ENCODE peak calls at places on chromosomes 2 and 18, in six cellular contexts. X is HCT116, B is K562, C is GM12878, E is upper lobe of left lung, H is HepG2. F is an unnamed sample.

GRCh38 chr2:78980871-78981270 is 44.6 kb upstream of the REG3G start:
- ATAC-seq in B (no peak), H (no peak), X (no peak), C (peak), E (no peak), F (no peak)

GRCh38 chr18:55875330-55875933 is 287.4 kb upstream of the TCF4 start:
- ATAC-seq in X (no peak), C (no peak), H (no peak), E (no peak), B (no peak), F (no peak)

GRCh38 chr2:88146590-88146989 is 18.7 kb upstream of the FABP1 start:
- ATAC-seq in B (no peak), C (no peak), H (peak), X (no peak), E (no peak), F (no peak)

GRCh38 chr2:195967336-195967735 is 101.3 kb downstream of the DNAH7 start:
- ATAC-seq in C (no peak), X (no peak), E (no peak), H (no peak), B (no peak), F (no peak)

GRCh38 chr2:47065343-47065742 is 89.8 kb downstream of the STPG4 start:
- ATAC-seq in C (no peak), B (no peak), X (no peak), E (no peak), H (no peak), F (no peak)

GRCh38 chr2:196653843-196654242 is 14.3 kb downstream of the CCDC150 start:
- ATAC-seq in B (no peak), E (no peak), C (no peak), X (no peak), H (no peak), F (no peak)

GRCh38 chr2:188902906-188903305 is 71.3 kb upstream of the COL3A1 start:
- ATAC-seq in C (no peak), X (no peak), H (no peak), B (no peak), E (peak), F (no peak)

GRCh38 chr18:44651453-44651852 is 29.2 kb upstream of the SETBP1 start:
- ATAC-seq in X (no peak), E (peak), B (peak), C (no peak), H (no peak), F (peak)

GRCh38 chr2:26061539-26061938 is 27.7 kb downstream of the RAB10 start:
- ATAC-seq in C (no peak), B (peak), H (no peak), E (no peak), X (no peak), F (no peak)

GRCh38 chr2:188785515-188785914 is 188.7 kb upstream of the COL3A1 start:
- ATAC-seq in H (no peak), C (no peak), E (peak), B (no peak), X (no peak), F (peak)

GRCh38 chr2:54906711-54907110 is 143.5 kb downstream of the RTN4 start:
- ATAC-seq in E (no peak), B (no peak), C (no peak), X (no peak), H (no peak), F (no peak)

GRCh38 chr2:31992025-31992566 is 18.7 kb downstream of the MEMO1 start:
- ATAC-seq in H (peak), X (no peak), B (no peak), E (no peak), C (peak), F (no peak)

GRCh38 chr2:150846691-150847090 is 359.2 kb upstream of the RND3 start:
- ATAC-seq in X (no peak), H (no peak), B (no peak), C (no peak), E (no peak), F (no peak)

GRCh38 chr2:152655880-152656279 is 61.4 kb downstream of the PRPF40A start:
- ATAC-seq in H (no peak), C (peak), X (no peak), B (no peak), E (no peak), F (no peak)

GRCh38 chr2:226136739-226137138 is 662.9 kb downstream of the IRS1 start:
- ATAC-seq in X (peak), B (no peak), C (peak), H (peak), E (peak), F (no peak)

GRCh38 chr18:55433688-55434087 is 154.3 kb downstream of the TCF4 start:
- ATAC-seq in X (no peak), E (no peak), C (no peak), B (no peak), H (no peak), F (no peak)

GRCh38 chr2:7392076-7392787 is 475.0 kb downstream of the RNF144A start:
- ATAC-seq in H (no peak), C (no peak), E (peak), B (peak), X (peak), F (no peak)

GRCh38 chr2:37349376-37349775 is 4.9 kb downstream of the QPCT start:
- ATAC-seq in B (no peak), H (peak), E (no peak), X (no peak), C (peak), F (no peak)

GRCh38 chr2:62844311-62845090 is 139.0 kb downstream of the EHBP1 start:
- ATAC-seq in X (no peak), E (no peak), H (peak), C (no peak), B (no peak), F (no peak)

GRCh38 chr18:36534154-36534688 is 236.7 kb downstream of the FHOD3 start:
- ATAC-seq in B (peak), X (no peak), C (peak), E (no peak), H (no peak), F (no peak)

GRCh38 chr18:50061876-50062517 is 132.9 kb downstream of the MYO5B start:
- ATAC-seq in C (no peak), E (peak), H (no peak), B (no peak), X (no peak), F (no peak)

GRCh38 chr18:48705043-48705442 is 166.2 kb downstream of the CTIF start:
- ATAC-seq in X (no peak), B (no peak), E (peak), H (no peak), C (no peak), F (peak)

GRCh38 chr2:3154146-3154545 is 223.5 kb downstream of the EIPR1 start:
- ATAC-seq in H (no peak), B (no peak), C (no peak), X (no peak), E (no peak), F (no peak)

GRCh38 chr18:47881752-47882455 is 48.6 kb downstream of the SMAD2 start:
- ATAC-seq in H (peak), B (no peak), X (peak), C (no peak), E (no peak), F (no peak)

GRCh38 chr18:32040936-32041335 is 22.3 kb downstream of the RNF125 start:
- ATAC-seq in H (no peak), E (no peak), C (peak), B (no peak), X (no peak), F (no peak)

GRCh38 chr2:210421916-210422315 is 54.6 kb downstream of the LANCL1 start:
- ATAC-seq in H (peak), E (no peak), B (no peak), C (no peak), X (no peak), F (no peak)

GRCh38 chr2:174593574-174594203 is 3.9 kb downstream of the WIPF1 start:
- ATAC-seq in H (no peak), B (no peak), X (no peak), E (peak), C (peak), F (peak)

GRCh38 chr2:23322813-23323212 is 62.2 kb upstream of the KLHL29 start:
- ATAC-seq in B (no peak), X (no peak), C (no peak), E (peak), H (no peak), F (no peak)

GRCh38 chr2:105421053-105421452 is 22.2 kb upstream of the FHL2 start:
- ATAC-seq in X (no peak), C (no peak), H (peak), E (no peak), B (no peak), F (no peak)

DNA sequence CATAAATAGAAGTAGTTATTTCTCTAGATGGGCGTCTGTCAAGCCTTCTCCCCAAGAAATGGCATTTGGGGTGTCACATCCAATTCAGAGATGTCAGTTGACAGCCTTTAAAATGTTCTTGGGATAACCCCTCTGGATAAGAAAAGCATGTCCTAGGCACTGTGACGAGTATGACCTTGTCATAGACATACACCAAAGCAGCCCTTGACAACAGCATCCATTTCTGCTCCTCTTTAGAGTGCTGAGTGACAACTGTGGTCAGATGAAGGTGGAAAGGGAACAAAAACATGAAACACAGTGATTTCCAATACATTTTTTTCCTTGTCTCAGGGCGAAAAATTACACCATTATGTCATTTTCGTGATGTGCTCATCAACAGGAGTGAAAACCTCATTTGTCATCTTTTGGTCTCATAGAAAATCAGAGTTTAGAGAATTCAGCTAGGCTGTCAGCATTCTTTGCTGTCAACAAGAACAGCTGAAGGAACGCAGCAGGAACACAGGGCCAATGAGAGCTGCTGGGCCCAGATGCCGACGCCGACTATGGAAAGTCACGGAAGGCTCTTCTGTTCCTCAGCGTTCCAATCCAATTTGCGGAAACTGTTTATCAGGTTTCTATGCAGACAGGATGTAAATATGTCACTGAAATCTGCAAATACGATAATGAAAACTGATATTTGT is 193.2 kb downstream of the ICOS start:
- ATAC-seq in C (no peak), B (no peak), X (no peak), E (no peak), H (no peak), F (no peak)
- TF ChIP-seq POLR2A in C (no peak), B (no peak), X (no peak), E (no peak), H (no peak), F (no peak)

GRCh38 chr2:219497495-219498279 is 1.0 kb upstream of the GMPPA start:
- ATAC-seq in C (peak), H (peak), B (peak), E (peak), X (peak), F (peak)
- TF ChIP-seq POLR2AphosphoS5 in C (no peak), H (peak), B (peak), E (peak), X (peak), F (peak)

GRCh38 chr18:52694804-52695203 is 354.8 kb downstream of the DCC start:
- ATAC-seq in E (no peak), C (peak), H (peak), B (no peak), X (no peak), F (no peak)
- TF ChIP-seq CTCF in E (no peak), C (peak), H (no peak), B (no peak), X (no peak), F (no peak)

GRCh38 chr2:43005211-43005974 is 213.0 kb upstream of the HAAO start:
- ATAC-seq in B (no peak), H (peak), E (no peak), X (no peak), C (no peak), F (no peak)
- TF ChIP-seq POLR2A in B (no peak), H (peak), E (no peak), X (no peak), C (no peak), F (no peak)

F was measured in gastroesophageal sphincter.